ENCODE peak calls at places on chromosomes 3 and 15, in four cellular contexts. One of them, this sample, is unnamed.

GRCh38 chr15:33454346-33454745 is 143.6 kb downstream of the RYR3 start:
- DNase-seq in mesendoderm: no peak
- DNase-seq in IMR-90: no peak
- DNase-seq in H1: no peak
- DNase-seq in this sample: no peak

GRCh38 chr3:122258757-122259371 is 66.2 kb upstream of the CSTA start:
- DNase-seq in IMR-90: peak; percentile 56
- DNase-seq in H1: peak; percentile 61
- DNase-seq in mesendoderm: peak; percentile 82
- DNase-seq in this sample: peak; percentile 74

GRCh38 chr15:58731756-58732535 is 17.6 kb downstream of the ADAM10 start:
- DNase-seq in mesendoderm: peak; percentile 38
- DNase-seq in H1: no peak
- DNase-seq in IMR-90: peak; percentile 77
- DNase-seq in this sample: no peak

GRCh38 chr3:88231207-88231606 is 81.4 kb downstream of the C3orf38 start:
- DNase-seq in mesendoderm: peak; percentile 87
- DNase-seq in H1: no peak
- DNase-seq in IMR-90: no peak
- DNase-seq in this sample: no peak

GRCh38 chr15:90553248-90553745 is 23.6 kb downstream of the CRTC3 start:
- DNase-seq in IMR-90: peak; percentile 91
- DNase-seq in H1: no peak
- DNase-seq in mesendoderm: no peak
- DNase-seq in this sample: no peak

GRCh38 chr15:62444104-62445027 is 279.3 kb upstream of the C2CD4B start:
- DNase-seq in H1: no peak
- DNase-seq in IMR-90: peak; percentile 98
- DNase-seq in mesendoderm: no peak
- DNase-seq in this sample: no peak

GRCh38 chr15:62752687-62753517 is 289.6 kb upstream of the TPM1 start:
- DNase-seq in mesendoderm: no peak
- DNase-seq in H1: no peak
- DNase-seq in IMR-90: peak; percentile 54
- DNase-seq in this sample: no peak

GRCh38 chr3:126551839-126552687 is 6.7 kb downstream of the C3orf22 start:
- DNase-seq in H1: no peak
- DNase-seq in IMR-90: no peak
- DNase-seq in mesendoderm: no peak
- DNase-seq in this sample: peak; percentile 19

GRCh38 chr3:177498037-177498857 is 301.0 kb upstream of the TBL1XR1 start:
- DNase-seq in mesendoderm: peak; percentile 19
- DNase-seq in H1: no peak
- DNase-seq in IMR-90: peak; percentile 52
- DNase-seq in this sample: no peak

GRCh38 chr15:46059921-46060565 is 425.2 kb downstream of the SQOR start:
- DNase-seq in mesendoderm: no peak
- DNase-seq in IMR-90: no peak
- DNase-seq in H1: no peak
- DNase-seq in this sample: no peak

GRCh38 chr3:181728470-181728869 is 16.7 kb downstream of the SOX2 start:
- DNase-seq in mesendoderm: no peak
- DNase-seq in H1: peak; percentile 45
- DNase-seq in IMR-90: no peak
- DNase-seq in this sample: no peak

GRCh38 chr15:40040293-40040635 is 1.3 kb upstream of the SRP14 start:
- DNase-seq in H1: no peak
- DNase-seq in mesendoderm: no peak
- DNase-seq in IMR-90: no peak
- DNase-seq in this sample: no peak

GRCh38 chr3:176739169-176739568 is 458.1 kb downstream of the TBL1XR1 start:
- DNase-seq in H1: no peak
- DNase-seq in IMR-90: peak; percentile 46
- DNase-seq in mesendoderm: peak; percentile 11
- DNase-seq in this sample: no peak

GRCh38 chr15:55168350-55168974 is 28.3 kb downstream of the RSL24D1 start:
- DNase-seq in H1: peak; percentile 82
- DNase-seq in IMR-90: peak; percentile 67
- DNase-seq in mesendoderm: peak; percentile 98
- DNase-seq in this sample: peak; percentile 92

GRCh38 chr3:140529558-140529957 is 148.3 kb upstream of the TRIM42 start:
- DNase-seq in IMR-90: no peak
- DNase-seq in H1: no peak
- DNase-seq in mesendoderm: no peak
- DNase-seq in this sample: no peak

GRCh38 chr3:117443014-117443413 is 733.4 kb downstream of the TUSC7 start:
- DNase-seq in IMR-90: peak; percentile 65
- DNase-seq in H1: no peak
- DNase-seq in mesendoderm: no peak
- DNase-seq in this sample: no peak

GRCh38 chr15:101613130-101614000 is 38.8 kb downstream of the TM2D3 start:
- DNase-seq in H1: no peak
- DNase-seq in mesendoderm: no peak
- DNase-seq in IMR-90: peak; percentile 31
- DNase-seq in this sample: no peak

GRCh38 chr3:63910873-63911272 is 1.3 kb downstream of the SCAANT1 start:
- DNase-seq in H1: no peak
- DNase-seq in mesendoderm: no peak
- DNase-seq in IMR-90: peak; percentile 59
- DNase-seq in this sample: no peak

GRCh38 chr15:51323749-51324148 is 14.6 kb downstream of the CYP19A1 start:
- DNase-seq in IMR-90: no peak
- DNase-seq in H1: no peak
- DNase-seq in mesendoderm: no peak
- DNase-seq in this sample: no peak

GRCh38 chr3:66115858-66116654 is 77.3 kb upstream of the MAGI1 start:
- DNase-seq in H1: no peak
- DNase-seq in IMR-90: peak; percentile 98
- DNase-seq in mesendoderm: peak; percentile 97
- DNase-seq in this sample: peak; percentile 70

GRCh38 chr3:167814441-167814951 is 79.0 kb downstream of the SERPINI1 start:
- DNase-seq in H1: no peak
- DNase-seq in mesendoderm: no peak
- DNase-seq in IMR-90: peak; percentile 11
- DNase-seq in this sample: no peak

GRCh38 chr3:143536817-143537535 is 311.3 kb downstream of the SLC9A9 start:
- DNase-seq in H1: no peak
- DNase-seq in mesendoderm: no peak
- DNase-seq in IMR-90: peak; percentile 32
- DNase-seq in this sample: no peak

GRCh38 chr3:113117511-113118302 is 93.7 kb upstream of the BOC start:
- DNase-seq in H1: no peak
- DNase-seq in IMR-90: peak; percentile 90
- DNase-seq in mesendoderm: no peak
- DNase-seq in this sample: no peak

DNA sequence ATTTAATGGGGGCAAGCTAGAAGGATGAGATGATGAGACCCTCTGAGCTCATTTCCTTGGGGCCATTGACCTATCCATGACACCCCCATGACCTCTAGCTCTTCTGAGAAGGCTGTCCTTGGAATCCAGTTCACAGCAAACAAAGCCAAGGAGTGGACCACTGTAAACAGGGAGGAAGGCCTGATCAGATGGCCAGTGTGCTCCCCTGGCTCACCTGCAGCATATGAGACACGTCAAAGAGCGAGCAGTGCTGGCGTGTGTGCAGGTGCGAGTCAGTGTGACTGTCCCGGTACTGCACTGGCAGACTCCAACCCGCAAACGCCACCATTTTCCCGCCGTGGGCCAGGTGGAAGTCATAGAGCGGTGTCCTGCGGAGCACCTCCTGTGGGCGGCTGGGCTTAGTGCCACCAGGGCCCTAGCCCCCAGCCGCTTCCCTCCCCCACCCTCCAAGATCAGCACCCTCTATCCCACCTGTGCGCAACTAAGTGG is 339 bp downstream of the AMT start:
- DNase-seq in mesendoderm: no peak
- DNase-seq in IMR-90: no peak
- DNase-seq in H1: no peak
- DNase-seq in this sample: no peak
- H3K9ac ChIP-seq in mesendoderm: peak overlapping the region; percentile 93
- H3K9ac ChIP-seq in IMR-90: no peak overlapping the region
- H3K9ac ChIP-seq in H1: peak overlapping the region; percentile 90
- H3K9ac ChIP-seq in this sample: peak overlapping the region; percentile 90

DNA sequence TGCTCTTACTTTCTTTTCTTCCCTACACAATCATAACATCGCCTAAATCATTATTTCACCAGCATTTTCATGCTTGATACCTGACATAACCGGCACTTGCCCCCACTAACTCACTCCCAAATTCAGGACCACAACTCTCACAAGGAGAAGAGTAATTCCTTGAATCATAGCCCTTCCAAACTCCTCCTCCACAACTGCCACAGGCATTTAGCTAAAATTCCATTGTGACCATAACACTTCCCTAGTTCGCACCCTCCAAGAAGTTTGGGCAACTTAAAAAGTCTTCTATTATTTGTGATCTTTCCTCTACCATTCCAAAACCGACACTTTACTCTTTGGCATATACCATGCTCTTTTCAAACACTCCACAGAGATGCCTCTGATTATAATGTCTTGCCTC is 59.4 kb upstream of the XRN1 start:
- DNase-seq in mesendoderm: no peak
- DNase-seq in H1: no peak
- DNase-seq in IMR-90: no peak
- DNase-seq in this sample: no peak
- H4K5ac ChIP-seq in mesendoderm: no peak overlapping the region
- H4K5ac ChIP-seq in H1: no peak overlapping the region
- H4K5ac ChIP-seq in IMR-90: no peak overlapping the region
- H4K5ac ChIP-seq in this sample: no peak overlapping the region

DNA sequence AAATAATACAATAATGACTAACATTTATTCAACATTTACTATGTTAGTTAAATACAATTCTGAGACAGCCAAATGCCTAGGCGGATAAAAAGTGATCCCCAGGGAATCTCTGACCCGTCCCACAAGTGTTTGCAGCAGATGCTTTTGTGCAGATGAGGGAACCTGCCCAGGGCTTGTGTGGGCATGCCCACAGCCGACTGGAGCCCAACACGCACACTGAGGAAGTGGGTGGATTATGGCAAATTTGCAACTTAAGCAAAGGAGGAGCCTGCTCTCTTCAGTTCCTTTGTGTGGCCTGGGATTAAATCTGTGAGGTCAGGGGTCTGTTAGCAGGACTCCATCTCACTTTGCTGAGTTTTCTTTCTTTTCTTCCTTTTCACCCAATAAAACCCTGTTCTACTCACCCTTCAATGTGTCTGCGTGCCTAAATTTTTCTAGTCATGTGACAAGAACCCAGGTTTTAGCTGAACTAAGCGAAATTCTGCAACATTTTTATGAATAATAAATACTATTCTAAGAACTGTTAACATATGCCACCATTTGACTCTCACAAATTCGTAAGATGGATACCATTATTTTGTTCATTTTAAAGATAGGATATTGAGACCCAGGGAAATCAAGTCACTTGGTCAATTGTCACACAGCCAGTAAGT is 13.9 kb upstream of the RTP1 start:
- DNase-seq in mesendoderm: no peak
- DNase-seq in IMR-90: no peak
- DNase-seq in H1: no peak
- DNase-seq in this sample: peak; percentile 73
- H3K9ac ChIP-seq in mesendoderm: no peak overlapping the region
- H3K9ac ChIP-seq in IMR-90: no peak overlapping the region
- H3K9ac ChIP-seq in H1: no peak overlapping the region
- H3K9ac ChIP-seq in this sample: no peak overlapping the region

DNA sequence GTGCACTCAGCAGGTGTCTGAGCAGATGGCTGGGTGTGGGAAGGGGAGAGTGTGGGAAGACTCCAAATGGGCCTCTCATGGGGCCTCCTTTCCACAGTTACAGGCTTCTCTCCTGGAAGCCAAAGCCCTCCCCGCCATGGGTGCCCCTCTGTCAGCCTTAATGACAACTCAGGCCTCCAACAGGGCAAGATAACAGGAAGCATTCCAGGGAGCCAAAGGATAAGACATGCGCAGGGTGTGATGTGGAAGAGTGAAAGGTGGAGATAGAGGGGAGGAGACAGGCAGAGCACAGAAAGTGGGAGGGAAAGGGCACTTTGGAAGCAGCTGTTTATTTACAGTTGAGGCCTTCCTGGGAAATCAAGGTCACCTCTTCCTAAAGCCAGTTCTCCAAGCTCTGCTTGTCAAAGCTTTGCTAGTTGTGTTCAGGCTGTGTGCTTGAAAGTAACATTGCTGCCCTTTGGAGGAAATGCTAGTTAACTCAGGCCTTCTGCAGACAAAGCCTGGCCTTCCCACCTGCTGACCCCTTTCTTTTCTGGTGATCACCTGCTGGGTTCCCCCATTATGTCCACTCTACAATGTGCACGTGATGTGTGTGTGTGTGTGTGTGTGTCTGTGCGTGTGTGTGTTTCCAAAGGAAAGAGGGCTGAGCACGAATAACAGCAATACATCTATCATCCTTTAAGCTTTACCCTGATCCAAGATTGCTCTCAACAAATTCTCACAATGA is 35.2 kb upstream of the SMAD3 start:
- DNase-seq in mesendoderm: peak; percentile 77
- DNase-seq in H1: peak; percentile 85
- DNase-seq in IMR-90: no peak
- DNase-seq in this sample: peak; percentile 86
- H4K5ac ChIP-seq in mesendoderm: no peak overlapping the region
- H4K5ac ChIP-seq in H1: peak overlapping the region; percentile 37
- H4K5ac ChIP-seq in IMR-90: no peak overlapping the region
- H4K5ac ChIP-seq in this sample: no peak overlapping the region

GRCh38 chr15:70516408-70517193 is 246.8 kb downstream of the UACA start:
- DNase-seq in H1: no peak
- DNase-seq in mesendoderm: no peak
- DNase-seq in IMR-90: no peak
- DNase-seq in this sample: no peak

GRCh38 chr15:70519004-70519365 is 244.4 kb downstream of the UACA start:
- DNase-seq in mesendoderm: no peak
- DNase-seq in H1: no peak
- DNase-seq in IMR-90: no peak
- DNase-seq in this sample: no peak

GRCh38 chr15:70519616-70520015 is 243.7 kb downstream of the UACA start:
- DNase-seq in H1: no peak
- DNase-seq in mesendoderm: no peak
- DNase-seq in IMR-90: no peak
- DNase-seq in this sample: no peak

GRCh38 chr15:70517194-70517590 is 246.2 kb downstream of the UACA start:
- DNase-seq in IMR-90: no peak
- DNase-seq in H1: no peak
- DNase-seq in mesendoderm: no peak
- DNase-seq in this sample: no peak

GRCh38 chr15:70518201-70519003 is 245.0 kb downstream of the UACA start:
- DNase-seq in H1: no peak
- DNase-seq in mesendoderm: no peak
- DNase-seq in IMR-90: no peak
- DNase-seq in this sample: no peak
- H3K9ac ChIP-seq in H1: no peak overlapping the region
- H3K9ac ChIP-seq in mesendoderm: no peak overlapping the region
- H3K9ac ChIP-seq in IMR-90: no peak overlapping the region
- H3K9ac ChIP-seq in this sample: no peak overlapping the region

GRCh38 chr3:136184703-136185102 is 11.4 kb downstream of the MSL2 start:
- DNase-seq in IMR-90: no peak
- DNase-seq in H1: no peak
- DNase-seq in mesendoderm: no peak
- DNase-seq in this sample: no peak
- H4K5ac ChIP-seq in IMR-90: no peak overlapping the region
- H4K5ac ChIP-seq in H1: no peak overlapping the region
- H4K5ac ChIP-seq in mesendoderm: no peak overlapping the region
- H4K5ac ChIP-seq in this sample: no peak overlapping the region

GRCh38 chr3:40523781-40524180 is 979 bp upstream of the ZNF621 start:
- DNase-seq in IMR-90: no peak
- DNase-seq in H1: no peak
- DNase-seq in mesendoderm: no peak
- DNase-seq in this sample: no peak
- H3K9ac ChIP-seq in IMR-90: no peak overlapping the region
- H3K9ac ChIP-seq in H1: no peak overlapping the region
- H3K9ac ChIP-seq in mesendoderm: no peak overlapping the region
- H3K9ac ChIP-seq in this sample: peak overlapping the region; percentile 30

This sample was measured in H9.